ENCODE peak calls at places on chromosomes 11 and 22, in five cellular contexts. X is mesenchymal stem cell, J is trophoblast cell, A is H1, P is H9. E is an unnamed sample.

GRCh38 chr22:48951836-48952235 is 875.8 kb downstream of the BRD1 start:
- DNase-seq in X (no peak), J (no peak), A (no peak), P (peak), E (no peak)

GRCh38 chr22:42945736-42946135 is 69.2 kb downstream of the PACSIN2 start:
- DNase-seq in X (no peak), J (peak), A (no peak), P (no peak), E (no peak)

GRCh38 chr11:2444301-2445106 is at the start of the genes KCNQ1 and TRPM5:
- DNase-seq in X (no peak), J (no peak), A (no peak), P (peak), E (peak)

GRCh38 chr11:77813256-77813655 is 7.3 kb downstream of the RSF1 start:
- DNase-seq in X (no peak), J (no peak), A (no peak), P (no peak), E (no peak)

GRCh38 chr11:85137597-85137996 is 489.5 kb downstream of the DLG2 start:
- DNase-seq in X (no peak), J (no peak), A (no peak), P (no peak), E (no peak)

GRCh38 chr22:48827228-48827810 is 1000.4 kb downstream of the BRD1 start:
- DNase-seq in X (no peak), J (no peak), A (no peak), P (no peak), E (no peak)

GRCh38 chr11:17405232-17406005 is 17.0 kb upstream of the KCNJ11 start:
- DNase-seq in X (peak), J (no peak), A (no peak), P (peak), E (no peak)

GRCh38 chr11:19393941-19394340 is 153.2 kb upstream of the E2F8 start:
- DNase-seq in X (peak), J (no peak), A (no peak), P (no peak), E (no peak)

GRCh38 chr11:44607324-44607962 is 42.0 kb downstream of the CD82 start:
- DNase-seq in X (peak), J (no peak), A (no peak), P (no peak), E (no peak)

GRCh38 chr11:107669156-107669740 is 42.6 kb downstream of the SLN start:
- DNase-seq in X (peak), J (no peak), A (no peak), P (no peak), E (no peak)

GRCh38 chr11:64268687-64269379 is 15.6 kb downstream of the BAD start:
- DNase-seq in X (peak), J (peak), A (no peak), P (peak), E (no peak)

DNA sequence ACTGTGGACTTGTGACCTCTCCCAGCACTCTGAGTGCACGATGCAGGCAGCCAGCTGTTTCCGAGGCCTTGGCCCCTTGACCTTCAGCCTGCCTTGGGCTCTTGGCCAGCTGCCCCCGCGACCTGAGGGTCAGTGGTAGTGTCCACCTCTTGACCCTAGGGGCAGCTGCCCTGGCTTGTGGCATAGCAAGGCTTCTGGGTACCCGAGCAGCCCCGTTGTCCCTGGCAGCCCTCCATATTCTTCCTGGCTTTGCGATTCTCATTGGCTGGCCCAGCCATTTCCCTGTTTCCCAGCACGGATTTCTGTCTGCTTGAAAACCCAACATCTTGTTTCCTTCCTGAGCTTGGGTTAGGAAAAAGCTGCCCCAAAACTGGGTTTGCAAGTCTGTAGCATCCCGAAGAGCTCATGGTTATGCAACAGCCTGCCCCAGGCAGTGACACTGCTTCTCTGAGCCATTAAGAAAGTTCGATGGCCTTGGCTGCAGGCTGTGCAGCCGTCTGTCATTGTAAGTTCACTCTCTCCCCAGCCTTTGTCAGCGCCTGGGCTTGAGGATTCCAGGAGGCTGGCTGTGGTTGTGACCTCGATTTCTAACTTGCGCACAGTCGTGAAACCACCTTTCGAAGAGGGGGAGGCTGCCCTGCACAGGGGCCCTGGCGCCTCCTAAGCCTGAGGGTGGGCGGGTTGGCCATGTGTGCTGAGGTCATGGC is 48.8 kb downstream of the FBLN1 start:
- DNase-seq in X (peak), J (peak), A (no peak), P (no peak), E (no peak)
- H3K27ac ChIP-seq in X (no peak), J (peak), A (no peak), P (no peak), E (no peak)

GRCh38 chr11:121652982-121653381 is 200.2 kb upstream of the SORL1-AS1 start:
- DNase-seq in X (no peak), J (no peak), A (no peak), P (no peak), E (no peak)

GRCh38 chr11:121648306-121648705 is 195.5 kb upstream of the SORL1-AS1 start:
- DNase-seq in X (no peak), J (no peak), A (no peak), P (no peak), E (no peak)

GRCh38 chr11:121650520-121651266 is 197.9 kb upstream of the SORL1-AS1 start:
- DNase-seq in X (no peak), J (no peak), A (no peak), P (no peak), E (no peak)

GRCh38 chr11:121651267-121651625 is 198.5 kb upstream of the SORL1-AS1 start:
- DNase-seq in X (no peak), J (no peak), A (no peak), P (no peak), E (no peak)

GRCh38 chr11:121649798-121650197 is 197.0 kb upstream of the SORL1-AS1 start:
- DNase-seq in X (peak), J (no peak), A (no peak), P (no peak), E (no peak)
- H2BK5ac ChIP-seq in X (no peak), J (no peak), A (no peak), P (no peak), E (no peak)

DNA sequence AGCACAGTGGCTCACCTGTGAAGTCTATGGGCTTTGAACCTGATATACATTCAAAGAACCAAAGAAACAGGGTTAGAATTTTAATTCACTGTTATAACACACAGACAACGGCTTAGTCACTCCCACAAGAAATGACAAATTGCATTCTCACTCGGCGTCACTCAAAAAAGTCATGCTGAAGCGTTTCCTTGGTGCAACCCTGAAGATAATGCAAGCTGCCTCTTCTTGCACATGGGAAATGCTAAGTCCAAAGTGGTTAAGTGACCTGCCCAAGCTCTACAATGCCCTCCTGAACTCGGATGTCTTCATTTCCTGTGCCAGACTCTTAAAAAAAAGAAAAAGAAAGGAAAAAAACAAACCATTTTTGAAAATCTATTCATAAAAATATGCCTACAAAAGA is 10.0 kb downstream of the LGR4 start:
- DNase-seq in X (no peak), J (no peak), A (no peak), P (no peak), E (no peak)
- H2BK12ac ChIP-seq in X (no peak), J (no peak), A (no peak), P (no peak), E (no peak)

DNA sequence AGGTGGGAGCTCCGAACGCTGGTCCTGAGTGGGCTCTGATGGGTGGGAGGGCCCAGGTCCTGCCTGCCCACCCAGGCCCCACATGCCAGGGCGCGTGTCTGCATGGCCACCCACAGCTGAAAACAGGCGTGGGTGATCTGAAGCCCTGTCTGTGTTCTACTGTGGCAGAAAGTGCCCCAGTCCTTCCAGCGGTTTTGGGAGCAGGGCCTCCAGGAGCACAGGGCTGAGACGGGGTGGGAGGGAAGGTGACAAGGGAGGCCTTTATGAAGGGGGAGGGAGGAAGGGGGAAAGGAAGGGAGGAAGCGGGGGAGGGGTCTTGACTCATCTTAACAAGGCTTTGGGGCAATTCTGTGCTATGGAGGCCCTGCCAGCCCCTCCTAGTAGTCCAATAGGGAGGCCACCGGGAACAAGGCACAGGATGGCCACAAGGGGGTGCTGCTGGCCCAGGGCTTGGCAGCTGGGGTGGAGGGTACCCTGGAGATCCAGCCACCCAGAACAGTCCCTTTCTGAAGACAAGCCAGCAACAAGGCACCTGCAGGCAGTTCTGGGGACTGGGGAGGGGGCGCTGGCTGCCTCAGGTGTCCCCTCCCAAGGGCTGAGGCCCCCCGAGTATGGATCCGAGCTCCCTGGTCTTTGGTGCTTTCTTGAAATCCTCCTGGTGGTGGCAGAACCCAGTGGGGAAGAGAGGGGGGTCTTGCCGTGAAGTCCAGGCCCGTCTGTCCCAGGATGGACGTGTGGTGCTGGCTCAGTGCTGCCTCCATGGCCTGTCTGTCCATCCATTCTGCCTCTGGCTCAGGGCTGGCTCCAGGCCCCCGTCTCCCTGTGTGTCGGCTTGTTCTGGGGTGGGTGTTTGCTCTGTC is 6.3 kb upstream of the FADS3 start:
- DNase-seq in X (peak), J (no peak), A (peak), P (peak), E (peak)
- H3K27ac ChIP-seq in X (no peak), J (no peak), A (peak), P (no peak), E (no peak)